ENCODE peak calls at places on chromosomes 16 and 17, in seven cellular contexts. S is HCT116, R is SK-N-SH, Y is H1, Z is GM12878, X is HepG2, B is K562. E is an unnamed sample.

GRCh38 chr17:82936768-82937171 is 96.9 kb upstream of the ZNF750 start:
- DNase-seq in S (no peak), R (no peak), Y (no peak), Z (no peak), X (no peak), B (no peak), E (no peak)

GRCh38 chr17:40791808-40792436 is 7.8 kb downstream of the KRT28 start:
- DNase-seq in S (peak; percentile 41), R (peak; percentile 15), Y (no peak), Z (no peak), X (peak; percentile 45), B (no peak), E (peak; percentile 23)

GRCh38 chr17:48576479-48577309 is 1.5 kb downstream of the HOXB4 start:
- DNase-seq in S (no peak), R (no peak), Y (no peak), Z (no peak), X (no peak), B (peak; percentile 82), E (no peak)

GRCh38 chr16:84603115-84603816 is 14.6 kb downstream of the COTL1 start:
- DNase-seq in S (peak; percentile 55), R (no peak), Y (no peak), Z (no peak), X (no peak), B (peak; percentile 46), E (no peak)

GRCh38 chr16:10122546-10122945 is 59.7 kb downstream of the GRIN2A start:
- DNase-seq in S (no peak), R (peak; percentile 41), Y (no peak), Z (no peak), X (peak; percentile 15), B (peak; percentile 14), E (peak; percentile 15)

GRCh38 chr17:33908363-33909064 is 346.6 kb upstream of the CCL2 start:
- DNase-seq in S (no peak), R (no peak), Y (no peak), Z (no peak), X (no peak), B (peak; percentile 70), E (no peak)

GRCh38 chr17:33091271-33091670 is 99.6 kb downstream of the SPACA3 start:
- DNase-seq in S (no peak), R (no peak), Y (no peak), Z (no peak), X (no peak), B (no peak), E (no peak)

GRCh38 chr17:4477286-4477791 is 21.3 kb upstream of the SPNS2 start:
- DNase-seq in S (no peak), R (no peak), Y (no peak), Z (no peak), X (no peak), B (no peak), E (no peak)

GRCh38 chr16:69424935-69425784 is 741 bp downstream of the CYB5B start:
- DNase-seq in S (no peak), R (peak; percentile 28), Y (no peak), Z (no peak), X (no peak), B (no peak), E (no peak)

GRCh38 chr17:66934040-66934439 is 30.5 kb upstream of the CACNG4 start:
- DNase-seq in S (no peak), R (no peak), Y (no peak), Z (no peak), X (no peak), B (no peak), E (no peak)

GRCh38 chr17:40633871-40634270 is 13.7 kb downstream of the SMARCE1 start:
- DNase-seq in S (no peak), R (no peak), Y (no peak), Z (no peak), X (no peak), B (no peak), E (no peak)

GRCh38 chr17:50198026-50198669 is 3.3 kb downstream of the COL1A1 start:
- DNase-seq in S (peak; percentile 52), R (peak; percentile 89), Y (no peak), Z (no peak), X (peak; percentile 72), B (peak; percentile 67), E (no peak)

GRCh38 chr17:19410101-19410500 is 931 bp upstream of the RNF112 start:
- DNase-seq in S (no peak), R (no peak), Y (no peak), Z (no peak), X (no peak), B (no peak), E (no peak)

GRCh38 chr17:9402590-9403199 is 172.9 kb downstream of the STX8 start:
- DNase-seq in S (peak; percentile 16), R (peak; percentile 37), Y (peak; percentile 76), Z (no peak), X (peak; percentile 45), B (peak; percentile 26), E (peak; percentile 50)

GRCh38 chr16:19717781-19718623 is at the start of the genes IQCK and KNOP1:
- DNase-seq in S (peak; percentile 68), R (peak; percentile 96), Y (peak; percentile 88), Z (peak; percentile 51), X (peak; percentile 92), B (peak; percentile 93), E (peak; percentile 83)

GRCh38 chr16:4225075-4225474 is 16.8 kb downstream of the SRL start:
- DNase-seq in S (no peak), R (no peak), Y (no peak), Z (no peak), X (no peak), B (no peak), E (no peak)

GRCh38 chr16:25013751-25014499 is 1.2 kb downstream of the ARHGAP17 start:
- DNase-seq in S (no peak), R (no peak), Y (no peak), Z (peak; percentile 80), X (no peak), B (peak; percentile 31), E (no peak)

GRCh38 chr16:84582958-84583516 is 34.8 kb downstream of the COTL1 start:
- DNase-seq in S (no peak), R (no peak), Y (no peak), Z (no peak), X (no peak), B (no peak), E (no peak)

GRCh38 chr16:30858111-30858495 is 35.8 kb downstream of the BCL7C start:
- DNase-seq in S (no peak), R (no peak), Y (no peak), Z (no peak), X (no peak), B (no peak), E (no peak)

GRCh38 chr17:58624751-58625150 is 67.1 kb downstream of the TEX14 start:
- DNase-seq in S (no peak), R (no peak), Y (no peak), Z (no peak), X (no peak), B (no peak), E (no peak)

GRCh38 chr17:1229354-1229890 is 40.8 kb upstream of the BHLHA9 start:
- DNase-seq in S (no peak), R (peak; percentile 75), Y (peak; percentile 66), Z (no peak), X (no peak), B (peak; percentile 39), E (no peak)
- TF ChIP-seq YY1 in S (no peak), R (no peak), Y (no peak), Z (peak; percentile 6), X (no peak), B (no peak), E (no peak)

GRCh38 chr17:39486242-39486641 is 25.0 kb downstream of the CDK12 start:
- DNase-seq in S (no peak), R (no peak), Y (no peak), Z (no peak), X (no peak), B (peak; percentile 23), E (no peak)

GRCh38 chr17:39483506-39483905 is 22.2 kb downstream of the CDK12 start:
- DNase-seq in S (no peak), R (no peak), Y (no peak), Z (no peak), X (no peak), B (no peak), E (no peak)

GRCh38 chr17:39484178-39484577 is 22.9 kb downstream of the CDK12 start:
- DNase-seq in S (no peak), R (no peak), Y (no peak), Z (peak; percentile 53), X (no peak), B (no peak), E (no peak)

GRCh38 chr17:39487946-39488345 is 26.7 kb downstream of the CDK12 start:
- DNase-seq in S (no peak), R (no peak), Y (no peak), Z (no peak), X (no peak), B (no peak), E (no peak)

GRCh38 chr17:39485555-39485954 is 24.3 kb downstream of the CDK12 start:
- DNase-seq in S (peak; percentile 15), R (no peak), Y (no peak), Z (no peak), X (no peak), B (no peak), E (no peak)
- TF ChIP-seq YY1 in S (no peak), R (no peak), Y (no peak), Z (no peak), X (no peak), B (no peak), E (no peak)

DNA sequence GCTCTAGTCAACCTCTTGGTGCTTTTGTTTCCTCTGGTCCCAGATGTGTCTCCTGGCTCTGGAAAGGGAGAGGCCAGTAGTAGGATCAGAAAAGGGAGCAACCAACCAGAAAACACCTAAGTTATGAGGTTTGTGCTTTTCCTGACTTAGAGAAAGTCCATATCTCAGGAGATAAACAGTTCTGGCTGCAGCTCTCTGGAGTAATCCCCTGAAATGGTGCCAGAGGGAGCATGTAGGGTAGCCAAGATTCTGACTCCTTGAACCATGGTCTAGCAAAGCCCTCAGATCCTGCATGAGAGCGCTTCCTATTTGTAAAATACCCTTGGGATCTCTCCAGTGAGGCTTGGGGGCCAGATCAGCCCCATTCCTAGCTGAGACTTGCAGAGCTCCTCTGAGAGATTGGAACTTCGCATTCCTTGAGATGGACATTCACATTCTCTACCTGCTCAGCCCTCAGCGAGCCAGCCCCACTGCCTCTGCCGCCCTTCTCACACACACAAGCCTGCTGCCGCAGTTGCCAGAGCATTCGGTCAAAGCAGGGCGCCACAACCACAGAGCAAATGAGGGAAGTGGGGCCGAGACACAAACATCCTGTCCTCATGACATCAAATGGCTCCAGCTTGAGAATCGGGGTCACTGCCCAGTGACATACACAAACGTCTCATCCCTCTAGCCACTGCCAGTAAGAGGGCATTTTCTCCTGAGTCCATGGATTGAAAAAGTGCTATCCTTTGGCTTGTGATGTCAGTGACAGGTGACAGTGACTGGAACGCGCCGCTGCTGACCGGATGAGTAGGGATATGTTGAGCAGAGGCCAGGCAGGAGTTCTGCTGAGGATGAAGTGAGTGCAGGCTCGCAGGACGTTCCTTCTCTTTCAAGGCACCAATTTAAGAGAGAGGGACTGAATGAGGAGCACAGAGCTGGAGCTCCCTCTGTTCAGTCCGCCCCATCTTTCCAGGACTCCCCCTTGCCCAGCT is 5.0 kb downstream of the ABHD15 start:
- DNase-seq in S (no peak), R (no peak), Y (no peak), Z (no peak), X (no peak), B (no peak), E (no peak)
- TF ChIP-seq YY1 in S (no peak), R (no peak), Y (no peak), Z (no peak), X (no peak), B (no peak), E (no peak)

DNA sequence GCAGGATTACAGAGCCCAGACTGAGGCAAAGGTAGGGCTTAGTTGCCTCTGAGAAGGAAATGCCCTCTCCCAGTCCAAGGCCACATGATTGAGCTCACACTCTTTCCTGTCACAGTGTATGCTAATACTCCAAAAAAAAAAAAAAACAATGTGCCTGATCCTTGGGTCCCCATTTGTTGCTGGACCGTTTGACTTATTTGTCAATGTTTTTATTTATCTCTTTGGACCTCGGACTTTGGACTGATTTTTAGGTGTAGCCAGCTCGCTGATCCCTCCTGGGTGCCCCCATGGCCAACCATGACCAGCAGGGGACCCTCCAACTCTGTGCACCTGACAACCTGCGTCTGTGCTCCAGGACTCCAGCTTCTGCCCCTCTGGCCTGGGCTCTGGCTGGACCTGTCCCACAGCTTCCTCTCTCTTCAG is 622 bp upstream of the CCL16 start:
- DNase-seq in S (no peak), R (no peak), Y (no peak), Z (no peak), X (peak; percentile 75), B (peak; percentile 14), E (no peak)
- TF ChIP-seq YY1 in S (no peak), R (no peak), Y (no peak), Z (no peak), X (no peak), B (no peak), E (no peak)

E was measured in NT2/D1.